ENCODE peak calls at places on chromosome 6, in seven cellular contexts. One of them, this sample, is unnamed.

GRCh38 chr6:118580585-118581419 is 32.7 kb downstream of the PLN start:
- DNase-seq in fibroblast of lung: peak
- DNase-seq in GM23338: peak
- DNase-seq in HCT116: peak
- DNase-seq in MM.1S: peak
- DNase-seq in K562: peak
- DNase-seq in IMR-90: peak
- DNase-seq in this sample: no peak

GRCh38 chr6:21767891-21768659 is 174.5 kb downstream of the SOX4 start:
- DNase-seq in fibroblast of lung: peak
- DNase-seq in GM23338: no peak
- DNase-seq in HCT116: no peak
- DNase-seq in MM.1S: peak
- DNase-seq in K562: no peak
- DNase-seq in IMR-90: peak
- DNase-seq in this sample: no peak

GRCh38 chr6:164195605-164196004 is 781.1 kb downstream of the QKI start:
- DNase-seq in fibroblast of lung: no peak
- DNase-seq in GM23338: no peak
- DNase-seq in HCT116: no peak
- DNase-seq in MM.1S: no peak
- DNase-seq in K562: no peak
- DNase-seq in IMR-90: no peak
- DNase-seq in this sample: no peak

GRCh38 chr6:139853302-139853992 is 479.0 kb upstream of the CITED2 start:
- DNase-seq in fibroblast of lung: peak
- DNase-seq in GM23338: no peak
- DNase-seq in HCT116: no peak
- DNase-seq in MM.1S: no peak
- DNase-seq in K562: no peak
- DNase-seq in IMR-90: peak
- DNase-seq in this sample: no peak

GRCh38 chr6:5466459-5466858 is 205.1 kb downstream of the FARS2 start:
- DNase-seq in fibroblast of lung: peak
- DNase-seq in GM23338: no peak
- DNase-seq in HCT116: no peak
- DNase-seq in MM.1S: no peak
- DNase-seq in K562: no peak
- DNase-seq in IMR-90: peak
- DNase-seq in this sample: no peak

GRCh38 chr6:14728396-14729024 is 517.4 kb upstream of the JARID2 start:
- DNase-seq in fibroblast of lung: peak
- DNase-seq in GM23338: no peak
- DNase-seq in HCT116: no peak
- DNase-seq in MM.1S: no peak
- DNase-seq in K562: peak
- DNase-seq in IMR-90: peak
- DNase-seq in this sample: no peak

GRCh38 chr6:157020398-157021266 is 243.5 kb downstream of the ARID1B start:
- DNase-seq in fibroblast of lung: peak
- DNase-seq in GM23338: peak
- DNase-seq in HCT116: peak
- DNase-seq in MM.1S: peak
- DNase-seq in K562: no peak
- DNase-seq in IMR-90: peak
- DNase-seq in this sample: peak

GRCh38 chr6:150967910-150968309 is 102.4 kb downstream of the MTHFD1L start:
- DNase-seq in fibroblast of lung: peak
- DNase-seq in GM23338: no peak
- DNase-seq in HCT116: no peak
- DNase-seq in MM.1S: no peak
- DNase-seq in K562: no peak
- DNase-seq in IMR-90: peak
- DNase-seq in this sample: no peak

GRCh38 chr6:112382778-112383177 is 35.6 kb downstream of the RFPL4B start:
- DNase-seq in fibroblast of lung: no peak
- DNase-seq in GM23338: no peak
- DNase-seq in HCT116: no peak
- DNase-seq in MM.1S: no peak
- DNase-seq in K562: no peak
- DNase-seq in IMR-90: no peak
- DNase-seq in this sample: no peak

GRCh38 chr6:7196019-7196402 is 88.2 kb downstream of the RREB1 start:
- DNase-seq in fibroblast of lung: no peak
- DNase-seq in GM23338: no peak
- DNase-seq in HCT116: no peak
- DNase-seq in MM.1S: peak
- DNase-seq in K562: peak
- DNase-seq in IMR-90: no peak
- DNase-seq in this sample: peak

GRCh38 chr6:34529665-34530327 is 26.3 kb downstream of the SPDEF start:
- DNase-seq in fibroblast of lung: no peak
- DNase-seq in GM23338: no peak
- DNase-seq in HCT116: no peak
- DNase-seq in MM.1S: no peak
- DNase-seq in K562: no peak
- DNase-seq in IMR-90: no peak
- DNase-seq in this sample: no peak

GRCh38 chr6:6546318-6547110 is 42.0 kb upstream of the LY86 start:
- DNase-seq in fibroblast of lung: peak
- DNase-seq in GM23338: peak
- DNase-seq in HCT116: no peak
- DNase-seq in MM.1S: peak
- DNase-seq in K562: no peak
- DNase-seq in IMR-90: peak
- DNase-seq in this sample: no peak

GRCh38 chr6:111441678-111442243 is 41.3 kb downstream of the REV3L start:
- DNase-seq in fibroblast of lung: no peak
- DNase-seq in GM23338: no peak
- DNase-seq in HCT116: no peak
- DNase-seq in MM.1S: no peak
- DNase-seq in K562: no peak
- DNase-seq in IMR-90: no peak
- DNase-seq in this sample: no peak

GRCh38 chr6:150586850-150587359 is 12.8 kb upstream of the PLEKHG1 start:
- DNase-seq in fibroblast of lung: no peak
- DNase-seq in GM23338: no peak
- DNase-seq in HCT116: no peak
- DNase-seq in MM.1S: no peak
- DNase-seq in K562: no peak
- DNase-seq in IMR-90: no peak
- DNase-seq in this sample: no peak

GRCh38 chr6:7673063-7673536 is 52.8 kb upstream of the BMP6 start:
- DNase-seq in fibroblast of lung: peak
- DNase-seq in GM23338: peak
- DNase-seq in HCT116: peak
- DNase-seq in MM.1S: no peak
- DNase-seq in K562: peak
- DNase-seq in IMR-90: peak
- DNase-seq in this sample: no peak

GRCh38 chr6:156912431-156912830 is 135.3 kb downstream of the ARID1B start:
- DNase-seq in fibroblast of lung: no peak
- DNase-seq in GM23338: peak
- DNase-seq in HCT116: no peak
- DNase-seq in MM.1S: peak
- DNase-seq in K562: no peak
- DNase-seq in IMR-90: no peak
- DNase-seq in this sample: peak

GRCh38 chr6:56293756-56294155 is 46.4 kb upstream of the COL21A1 start:
- DNase-seq in fibroblast of lung: no peak
- DNase-seq in GM23338: no peak
- DNase-seq in HCT116: no peak
- DNase-seq in MM.1S: no peak
- DNase-seq in K562: no peak
- DNase-seq in IMR-90: no peak
- DNase-seq in this sample: no peak

GRCh38 chr6:13156381-13156780 is 172.0 kb downstream of the TBC1D7 start:
- DNase-seq in fibroblast of lung: peak
- DNase-seq in GM23338: no peak
- DNase-seq in HCT116: no peak
- DNase-seq in MM.1S: no peak
- DNase-seq in K562: no peak
- DNase-seq in IMR-90: no peak
- DNase-seq in this sample: no peak

GRCh38 chr6:40328376-40328987 is 258.7 kb downstream of the LRFN2 start:
- DNase-seq in fibroblast of lung: no peak
- DNase-seq in GM23338: peak
- DNase-seq in HCT116: peak
- DNase-seq in MM.1S: peak
- DNase-seq in K562: peak
- DNase-seq in IMR-90: no peak
- DNase-seq in this sample: peak

GRCh38 chr6:6796818-6797217 is 208.3 kb downstream of the LY86 start:
- DNase-seq in fibroblast of lung: no peak
- DNase-seq in GM23338: no peak
- DNase-seq in HCT116: no peak
- DNase-seq in MM.1S: no peak
- DNase-seq in K562: no peak
- DNase-seq in IMR-90: no peak
- DNase-seq in this sample: no peak

DNA sequence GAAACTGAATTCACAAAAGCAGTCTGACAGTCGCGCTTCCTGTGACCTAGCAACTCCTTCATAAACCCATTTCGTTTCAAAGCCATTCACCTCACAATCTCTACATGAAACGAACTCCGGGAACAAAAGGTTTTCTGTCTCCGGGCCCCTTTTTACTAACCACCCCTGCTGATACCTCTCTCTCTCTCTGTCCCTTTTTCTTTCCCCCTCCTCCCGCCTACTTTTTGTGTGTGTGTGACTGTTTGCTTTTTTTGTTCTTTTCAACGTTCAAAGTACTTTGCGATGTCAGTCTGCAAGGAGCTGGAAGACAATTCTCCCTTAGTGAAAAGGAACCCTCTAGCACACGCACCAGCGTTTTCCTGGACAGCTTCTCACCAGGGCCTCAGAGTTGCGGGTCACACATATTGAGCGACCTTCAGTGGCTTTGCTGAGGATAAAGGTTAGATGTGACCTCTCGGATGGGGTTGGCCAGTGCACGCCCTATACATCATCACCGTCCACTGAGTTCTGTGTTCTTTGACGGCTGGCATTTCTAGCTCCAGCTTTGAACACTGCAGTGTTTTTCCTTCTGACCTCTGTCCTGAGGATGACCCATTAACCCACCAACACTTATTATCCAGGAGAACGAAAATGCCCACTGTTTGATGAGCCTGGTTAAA is 629 bp upstream of the NEDD9 start:
- DNase-seq in fibroblast of lung: no peak
- DNase-seq in GM23338: peak
- DNase-seq in HCT116: no peak
- DNase-seq in MM.1S: peak
- DNase-seq in K562: peak
- DNase-seq in IMR-90: peak
- DNase-seq in this sample: no peak
- H3K4me2 ChIP-seq in fibroblast of lung: peak
- H3K4me2 ChIP-seq in GM23338: peak
- H3K4me2 ChIP-seq in HCT116: peak
- H3K4me2 ChIP-seq in MM.1S: peak
- H3K4me2 ChIP-seq in K562: peak
- H3K4me2 ChIP-seq in IMR-90: peak
- H3K4me2 ChIP-seq in this sample: peak

GRCh38 chr6:105985816-105986632 is 100.1 kb upstream of the PRDM1 start:
- DNase-seq in fibroblast of lung: peak
- DNase-seq in GM23338: peak
- DNase-seq in HCT116: no peak
- DNase-seq in MM.1S: no peak
- DNase-seq in K562: no peak
- DNase-seq in IMR-90: no peak
- DNase-seq in this sample: no peak
- H3K4me2 ChIP-seq in fibroblast of lung: peak
- H3K4me2 ChIP-seq in GM23338: peak
- H3K4me2 ChIP-seq in HCT116: no peak
- H3K4me2 ChIP-seq in MM.1S: no peak
- H3K4me2 ChIP-seq in K562: no peak
- H3K4me2 ChIP-seq in IMR-90: peak
- H3K4me2 ChIP-seq in this sample: no peak

GRCh38 chr6:162358625-162359024 is 368.9 kb downstream of the PRKN start:
- DNase-seq in fibroblast of lung: no peak
- DNase-seq in GM23338: no peak
- DNase-seq in HCT116: no peak
- DNase-seq in MM.1S: no peak
- DNase-seq in K562: no peak
- DNase-seq in IMR-90: no peak
- DNase-seq in this sample: no peak

GRCh38 chr6:162361168-162361567 is 366.4 kb downstream of the PRKN start:
- DNase-seq in fibroblast of lung: no peak
- DNase-seq in GM23338: no peak
- DNase-seq in HCT116: no peak
- DNase-seq in MM.1S: no peak
- DNase-seq in K562: no peak
- DNase-seq in IMR-90: no peak
- DNase-seq in this sample: no peak

GRCh38 chr6:162363757-162364156 is 363.8 kb downstream of the PRKN start:
- DNase-seq in fibroblast of lung: no peak
- DNase-seq in GM23338: peak
- DNase-seq in HCT116: no peak
- DNase-seq in MM.1S: no peak
- DNase-seq in K562: no peak
- DNase-seq in IMR-90: no peak
- DNase-seq in this sample: no peak

GRCh38 chr6:162369091-162369490 is 358.5 kb downstream of the PRKN start:
- DNase-seq in fibroblast of lung: no peak
- DNase-seq in GM23338: no peak
- DNase-seq in HCT116: no peak
- DNase-seq in MM.1S: no peak
- DNase-seq in K562: no peak
- DNase-seq in IMR-90: no peak
- DNase-seq in this sample: no peak

GRCh38 chr6:162364488-162364887 is 363.1 kb downstream of the PRKN start:
- DNase-seq in fibroblast of lung: no peak
- DNase-seq in GM23338: no peak
- DNase-seq in HCT116: no peak
- DNase-seq in MM.1S: no peak
- DNase-seq in K562: no peak
- DNase-seq in IMR-90: no peak
- DNase-seq in this sample: no peak
- H3K4me2 ChIP-seq in fibroblast of lung: no peak
- H3K4me2 ChIP-seq in GM23338: no peak
- H3K4me2 ChIP-seq in HCT116: no peak
- H3K4me2 ChIP-seq in MM.1S: no peak
- H3K4me2 ChIP-seq in K562: no peak
- H3K4me2 ChIP-seq in IMR-90: no peak
- H3K4me2 ChIP-seq in this sample: no peak

DNA sequence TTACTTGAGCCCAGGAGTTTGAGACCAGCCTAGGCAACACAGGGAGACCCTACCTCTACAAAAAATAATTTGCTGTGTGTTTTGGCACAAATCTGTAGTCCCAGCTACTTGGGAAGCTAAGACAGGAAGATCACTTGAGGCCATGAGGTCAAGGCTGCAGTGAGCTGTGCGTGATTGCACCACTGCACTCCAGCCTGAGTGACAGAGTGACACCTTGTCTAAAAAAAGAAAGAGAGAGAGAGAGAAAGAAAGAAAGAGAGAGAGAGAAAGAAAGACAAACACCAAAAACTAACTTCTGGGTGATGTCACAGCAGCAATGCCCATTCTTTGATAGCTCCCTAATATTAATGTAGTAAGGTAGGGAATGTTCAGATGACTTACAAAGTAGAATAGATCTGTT is 20.4 kb downstream of the USP49 start:
- DNase-seq in fibroblast of lung: no peak
- DNase-seq in GM23338: no peak
- DNase-seq in HCT116: no peak
- DNase-seq in MM.1S: no peak
- DNase-seq in K562: no peak
- DNase-seq in IMR-90: no peak
- DNase-seq in this sample: no peak
- H3K4me2 ChIP-seq in fibroblast of lung: no peak
- H3K4me2 ChIP-seq in GM23338: no peak
- H3K4me2 ChIP-seq in HCT116: no peak
- H3K4me2 ChIP-seq in MM.1S: no peak
- H3K4me2 ChIP-seq in K562: no peak
- H3K4me2 ChIP-seq in IMR-90: no peak
- H3K4me2 ChIP-seq in this sample: no peak

GRCh38 chr6:90460067-90460466 is 126.8 kb downstream of the MAP3K7 start:
- DNase-seq in fibroblast of lung: peak
- DNase-seq in GM23338: no peak
- DNase-seq in HCT116: no peak
- DNase-seq in MM.1S: no peak
- DNase-seq in K562: no peak
- DNase-seq in IMR-90: no peak
- DNase-seq in this sample: peak
- H3K4me2 ChIP-seq in fibroblast of lung: no peak
- H3K4me2 ChIP-seq in GM23338: no peak
- H3K4me2 ChIP-seq in HCT116: no peak
- H3K4me2 ChIP-seq in MM.1S: no peak
- H3K4me2 ChIP-seq in K562: no peak
- H3K4me2 ChIP-seq in IMR-90: no peak
- H3K4me2 ChIP-seq in this sample: peak

This sample was measured in DND-41.